ENCODE peak calls at places on chromosomes 2 and 18, in four cellular contexts. H is neural progenitor cell, Q is fibroblast of lung, L is GM23248. F is an unnamed sample. For H3K4me1 and H3K9me3, the result is how much of the 10 kb centered on the place peaks cover.

GRCh38 chr18:45962461-45962860 is 4.7 kb downstream of the EPG5 start:
- DNase-seq in H (no peak), Q (peak), L (peak), F (peak)

GRCh38 chr18:515156-515815 is 14.8 kb upstream of the COLEC12 start:
- DNase-seq in H (no peak), Q (no peak), L (no peak), F (no peak)

GRCh38 chr18:32110005-32110404 is 18.3 kb downstream of the RNF138 start:
- DNase-seq in H (no peak), Q (no peak), L (no peak), F (no peak)

GRCh38 chr2:241724975-241725870 is 9.2 kb upstream of the D2HGDH start:
- DNase-seq in H (no peak), Q (no peak), L (no peak), F (no peak)

GRCh38 chr2:636649-637405 is 40.4 kb downstream of the TMEM18 start:
- DNase-seq in H (peak), Q (peak), L (peak), F (no peak)

GRCh38 chr2:29504746-29505145 is 389.5 kb downstream of the CLIP4 start:
- DNase-seq in H (no peak), Q (no peak), L (no peak), F (no peak)

GRCh38 chr2:239818531-239819011 is 206.6 kb downstream of the NDUFA10 start:
- DNase-seq in H (no peak), Q (no peak), L (no peak), F (no peak)

GRCh38 chr2:173198338-173198737 is 122.7 kb downstream of the MAP3K20 start:
- DNase-seq in H (no peak), Q (no peak), L (no peak), F (no peak)

GRCh38 chr2:143551946-143552655 is 422.9 kb downstream of the ARHGAP15 start:
- DNase-seq in H (no peak), Q (no peak), L (no peak), F (no peak)

GRCh38 chr2:2187196-2187595 is 143.9 kb downstream of the MYT1L start:
- DNase-seq in H (peak), Q (no peak), L (no peak), F (no peak)

GRCh38 chr2:176117823-176118376 is 1.3 kb downstream of the HOXD10 start:
- DNase-seq in H (no peak), Q (no peak), L (no peak), F (no peak)

GRCh38 chr2:176117162-176117822 is 714 bp downstream of the HOXD10 start:
- DNase-seq in H (no peak), Q (no peak), L (no peak), F (no peak)

GRCh38 chr2:176114120-176114929 is 2.3 kb upstream of the HOXD10 start:
- DNase-seq in H (no peak), Q (no peak), L (peak), F (no peak)

GRCh38 chr2:176114930-176115625 is 1.5 kb upstream of the HOXD10 start:
- DNase-seq in H (no peak), Q (no peak), L (peak), F (no peak)

GRCh38 chr2:176115883-176116813 is at the start of gene HOXD10:
- DNase-seq in H (peak), Q (no peak), L (peak), F (no peak)
- TF ChIP-seq EZH2 in H (peak), Q (peak), L (no peak), F (peak)

GRCh38 chr2:25306767-25307368 is 34.9 kb downstream of the DNMT3A start:
- DNase-seq in H (no peak), Q (no peak), L (peak), F (no peak)
- H3K4me1 ChIP-seq in H (under half), Q (under half), L (under half), F (under half)

GRCh38 chr2:13180729-13181128 is 464.0 kb downstream of the TRIB2 start:
- DNase-seq in H (no peak), Q (no peak), L (no peak), F (no peak)
- H3K9me3 ChIP-seq in H (under half), Q (under half), L (under half), F (under half)

DNA sequence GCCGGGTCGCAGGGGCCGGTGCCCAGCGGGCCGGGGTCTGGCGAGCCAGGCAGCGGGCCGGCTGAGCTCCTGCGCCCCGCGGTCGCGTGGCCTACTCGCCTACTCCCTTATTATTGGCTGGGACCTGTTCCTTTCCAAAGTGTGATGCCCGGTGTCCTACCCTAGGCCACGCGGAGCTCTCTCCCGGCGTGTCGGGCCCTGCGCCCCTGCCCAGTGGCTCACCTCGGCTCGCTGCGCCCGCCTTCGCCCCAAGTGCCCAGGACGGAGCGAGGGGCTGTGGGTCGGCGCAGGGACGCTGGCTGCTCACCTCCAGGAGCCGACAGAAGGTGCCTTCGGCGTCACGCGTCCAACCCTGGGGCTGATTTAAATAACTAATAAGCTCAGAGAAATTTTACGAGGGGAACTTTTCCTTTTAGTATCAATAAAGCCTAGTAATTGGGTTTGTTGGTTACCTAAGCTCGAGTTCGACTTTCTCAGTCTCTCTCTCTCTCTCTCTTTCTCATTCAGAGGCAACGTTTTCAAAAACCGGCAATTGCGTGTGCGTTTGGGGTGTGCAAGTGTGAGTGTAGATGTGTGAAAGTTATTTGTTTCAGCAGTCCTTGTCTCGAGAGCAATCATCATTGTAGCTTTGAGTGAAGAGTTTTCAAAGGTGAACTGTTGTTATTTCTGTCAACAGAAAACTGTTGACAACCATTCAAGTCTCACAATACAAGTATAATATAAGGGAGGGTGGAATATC is 7.0 kb upstream of the SATB2 start:
- DNase-seq in H (peak), Q (no peak), L (no peak), F (no peak)
- TF ChIP-seq EZH2 in H (peak), Q (peak), L (no peak), F (peak)

GRCh38 chr2:60366178-60366577 is 187.3 kb downstream of the BCL11A start:
- DNase-seq in H (no peak), Q (no peak), L (no peak), F (no peak)

GRCh38 chr2:60370835-60371618 is 182.4 kb downstream of the BCL11A start:
- DNase-seq in H (no peak), Q (no peak), L (no peak), F (no peak)

GRCh38 chr2:60364441-60364840 is 189.0 kb downstream of the BCL11A start:
- DNase-seq in H (no peak), Q (no peak), L (no peak), F (no peak)

GRCh38 chr2:60365556-60365955 is 187.9 kb downstream of the BCL11A start:
- DNase-seq in H (no peak), Q (no peak), L (no peak), F (no peak)

DNA sequence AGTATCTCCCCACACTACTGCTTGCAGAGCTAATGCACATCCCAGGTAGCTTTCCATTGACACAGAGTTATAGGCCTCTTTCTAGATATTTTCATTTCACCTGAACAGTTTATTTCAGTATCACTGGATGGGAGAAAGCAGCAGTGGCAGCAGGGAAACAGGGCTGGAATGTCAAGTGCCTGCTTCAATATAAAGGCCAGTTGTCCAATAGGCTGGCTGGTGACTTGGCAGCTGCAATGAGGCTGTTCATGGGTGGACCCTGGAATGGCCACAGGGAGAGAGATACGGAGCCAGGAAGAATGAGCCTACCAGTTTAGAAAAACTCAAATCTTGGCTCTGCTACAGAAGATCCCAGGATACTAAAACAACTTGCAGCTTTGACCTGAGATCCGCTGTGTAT is 185.0 kb downstream of the BCL11A start:
- DNase-seq in H (no peak), Q (no peak), L (no peak), F (no peak)
- H3K4me1 ChIP-seq in H (under half), Q (under half), L (under half), F (under half)

GRCh38 chr2:6845903-6846302 is 19.8 kb downstream of the CMPK2 start:
- DNase-seq in H (no peak), Q (no peak), L (no peak), F (no peak)
- H3K9me3 ChIP-seq in H (under half), Q (under half), L (under half), F (under half)

GRCh38 chr18:57428221-57429150 is 6.7 kb upstream of the ONECUT2 start:
- DNase-seq in H (peak), Q (no peak), L (peak), F (no peak)
- TF ChIP-seq EZH2 in H (peak), Q (peak), L (peak), F (peak)

DNA sequence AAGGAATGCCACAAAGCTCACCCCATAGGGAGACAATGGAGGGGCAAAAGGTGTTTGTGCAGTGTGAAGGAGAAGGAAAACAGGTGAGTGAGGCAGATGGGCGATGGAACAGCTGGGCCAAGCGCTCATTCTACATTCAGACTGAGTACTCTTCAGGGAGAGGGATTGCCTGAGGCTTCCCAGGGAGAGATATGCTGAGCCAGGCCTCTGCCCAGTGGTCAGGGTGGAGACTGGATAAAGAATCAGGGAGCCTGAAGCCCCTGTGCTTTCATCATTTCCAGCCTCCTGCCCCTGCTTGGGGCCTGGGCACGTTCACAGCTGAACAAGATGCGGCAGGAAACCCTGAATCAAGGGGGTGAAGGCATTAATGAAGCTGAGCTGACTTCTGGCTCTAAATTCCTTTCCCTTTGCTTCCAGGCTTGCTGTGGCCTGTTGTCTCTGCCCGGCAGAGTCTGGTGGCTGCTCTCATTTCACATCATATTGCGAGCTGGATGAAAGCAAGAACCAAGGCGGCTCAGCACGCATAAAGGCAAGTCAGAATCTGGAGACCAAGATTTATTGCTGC is 34.9 kb downstream of the RPL37A start:
- DNase-seq in H (peak), Q (no peak), L (no peak), F (no peak)
- H3K4me1 ChIP-seq in H (under half), Q (under half), L (under half), F (half or more)